ENCODE peak calls at places on chromosomes 2 and 18, in ten cellular contexts. Z is activated T-helper 9 cell treated with anti-CD3 and anti-CD28 coated beads, Interleukin-2, amount 50 U/mL, for 16 hours; G is frontal cortex; U is endodermal cell; V is EH; K is BE2C; E is activated T-cell treated with anti-CD3 and anti-CD28 coated beads for 48 hours; I is SK-MEL-5; T is naive thymus-derived CD8-positive, alpha-beta T cell; Y is B cell. A is an unnamed sample.

GRCh38 chr18:70431203-70431624 is 142.4 kb downstream of the SOCS6 start:
- DNase-seq in V (peak), K (no peak), I (no peak), E (no peak), U (no peak), G (no peak), T (no peak), Y (no peak), Z (no peak), A (no peak)

GRCh38 chr2:204019572-204020501 is 83.3 kb downstream of the ICOS start:
- DNase-seq in U (no peak), G (no peak), K (no peak), Y (no peak), T (no peak), E (peak), Z (peak), I (no peak), V (peak), A (no peak)

GRCh38 chr18:46624127-46624526 is 32.9 kb downstream of the LOXHD1 start:
- DNase-seq in Y (no peak), U (no peak), V (no peak), Z (no peak), I (no peak), K (no peak), G (no peak), E (no peak), T (peak), A (no peak)

GRCh38 chr2:232882085-232882484 is 12.0 kb downstream of the SNORC start:
- DNase-seq in Y (no peak), Z (no peak), T (no peak), G (no peak), I (no peak), V (no peak), K (no peak), E (no peak), U (no peak), A (no peak)

GRCh38 chr2:173752152-173752551 is 213.0 kb downstream of the SP3 start:
- DNase-seq in U (peak), T (no peak), E (no peak), V (peak), Z (no peak), G (no peak), K (no peak), Y (peak), I (peak), A (no peak)

GRCh38 chr2:8457092-8457481 is 224.8 kb upstream of the ID2 start:
- DNase-seq in Y (no peak), U (no peak), I (no peak), K (no peak), G (no peak), E (no peak), T (peak), Z (peak), V (no peak), A (no peak)

GRCh38 chr2:284896-285492 is 2.9 kb downstream of the ALKAL2 start:
- DNase-seq in Z (no peak), T (no peak), I (no peak), U (no peak), G (no peak), Y (no peak), E (no peak), K (no peak), V (no peak), A (no peak)

GRCh38 chr2:134443814-134444480 is 190.1 kb downstream of the MGAT5 start:
- DNase-seq in K (no peak), Y (no peak), G (no peak), Z (no peak), T (no peak), V (no peak), I (no peak), E (no peak), U (no peak), A (no peak)

GRCh38 chr2:158984554-158985207 is 16.2 kb downstream of the TANC1 start:
- DNase-seq in Y (no peak), K (no peak), E (no peak), Z (no peak), G (no peak), V (no peak), T (no peak), U (no peak), I (no peak), A (no peak)

GRCh38 chr2:8552264-8552913 is 129.5 kb upstream of the ID2 start:
- DNase-seq in Z (no peak), K (no peak), T (no peak), G (no peak), Y (peak), I (no peak), E (no peak), U (peak), V (no peak), A (no peak)

GRCh38 chr2:113886479-113887383 is 3.2 kb upstream of the ACTR3 start:
- DNase-seq in K (no peak), T (no peak), I (peak), E (peak), Z (no peak), G (no peak), U (no peak), Y (peak), V (peak), A (peak)

GRCh38 chr2:127058246-127058580 is 48.7 kb downstream of the BIN1 start:
- DNase-seq in G (no peak), Z (no peak), Y (no peak), U (no peak), T (no peak), K (no peak), I (no peak), E (no peak), V (no peak), A (no peak)

GRCh38 chr18:42545825-42546224 is 569.7 kb downstream of the RIT2 start:
- DNase-seq in I (peak), K (no peak), E (no peak), Z (no peak), Y (no peak), V (no peak), G (no peak), U (no peak), T (no peak), A (no peak)

GRCh38 chr2:197310940-197311485 is 433 bp upstream of the ANKRD44 start:
- DNase-seq in U (no peak), T (no peak), K (no peak), Y (no peak), Z (no peak), V (no peak), E (no peak), G (no peak), I (no peak), A (no peak)

GRCh38 chr2:217717541-217717940 is 285.3 kb downstream of the TNS1 start:
- DNase-seq in G (no peak), Y (no peak), K (no peak), V (no peak), E (no peak), T (no peak), Z (no peak), I (no peak), U (peak), A (no peak)

GRCh38 chr18:36255072-36255708 is 42.3 kb upstream of the FHOD3 start:
- DNase-seq in V (no peak), I (peak), Z (no peak), T (no peak), E (no peak), Y (no peak), G (no peak), K (no peak), U (no peak), A (no peak)

GRCh38 chr18:9825571-9826073 is 60.2 kb upstream of the TXNDC2 start:
- DNase-seq in V (peak), Z (no peak), U (peak), T (no peak), K (no peak), Y (no peak), I (peak), G (no peak), E (no peak), A (no peak)

GRCh38 chr2:165528691-165529090 is 59.2 kb downstream of the CSRNP3 start:
- DNase-seq in Z (no peak), G (no peak), E (no peak), K (no peak), V (no peak), Y (no peak), U (no peak), T (no peak), I (no peak), A (no peak)

GRCh38 chr2:158457092-158457825 is 507 bp downstream of the PKP4 start:
- DNase-seq in Y (peak), K (peak), E (peak), T (peak), U (peak), I (peak), G (peak), Z (peak), V (peak), A (peak)

GRCh38 chr2:185306119-185306518 is 432.5 kb upstream of the FSIP2 start:
- DNase-seq in Y (no peak), U (no peak), Z (no peak), E (no peak), K (no peak), V (no peak), I (no peak), G (no peak), T (no peak), A (no peak)

GRCh38 chr2:182646763-182647498 is 69.1 kb upstream of the DNAJC10 start:
- DNase-seq in E (no peak), U (no peak), I (no peak), Z (no peak), G (no peak), T (no peak), V (no peak), K (no peak), Y (no peak), A (no peak)

GRCh38 chr2:74917702-74918619 is 40.5 kb upstream of the POLE4 start:
- DNase-seq in T (no peak), V (peak), G (no peak), U (no peak), E (no peak), K (no peak), Z (no peak), Y (no peak), I (peak), A (no peak)

GRCh38 chr18:73535189-73535588 is 612.4 kb downstream of the FBXO15 start:
- DNase-seq in G (no peak), Z (no peak), V (no peak), K (no peak), U (no peak), E (no peak), Y (no peak), I (no peak), T (no peak), A (no peak)

A was measured in GM13977.